ENCODE peak calls at places on chromosomes 1 and 21, in four cellular contexts. V, A, D and H are unnamed samples.

GRCh38 chr1:29550119-29550841 is 314.0 kb downstream of the PTPRU start:
- DNase-seq in D (no peak), A (no peak), V (peak), H (no peak)

GRCh38 chr1:174968750-174969244 is 30.9 kb upstream of the CACYBP start:
- DNase-seq in D (peak), A (no peak), V (no peak), H (peak)

GRCh38 chr1:151790940-151791651 is 796 bp upstream of the TDRKH start:
- DNase-seq in A (peak), V (no peak), D (no peak), H (peak)

GRCh38 chr1:94237291-94238226 is at the start of gene ARHGAP29:
- DNase-seq in A (peak), V (peak), D (no peak), H (peak)

GRCh38 chr1:12143631-12144155 is 23.1 kb upstream of the TNFRSF1B start:
- DNase-seq in V (no peak), D (no peak), A (no peak), H (peak)

GRCh38 chr1:167022384-167022783 is 33.3 kb downstream of the MAEL start:
- DNase-seq in V (no peak), D (no peak), A (no peak), H (no peak)

GRCh38 chr1:25799758-25800537 is at the start of gene SELENON:
- DNase-seq in D (no peak), A (peak), V (peak), H (peak)

GRCh38 chr1:157390646-157391045 is 161.7 kb downstream of the FCRL5 start:
- DNase-seq in V (no peak), A (no peak), D (no peak), H (no peak)

GRCh38 chr1:156961709-156962108 is 41.3 kb downstream of the LRRC71 start:
- DNase-seq in A (no peak), D (no peak), V (no peak), H (peak)

GRCh38 chr1:235933483-235934116 is 66.9 kb upstream of the LYST start:
- DNase-seq in D (no peak), A (no peak), V (no peak), H (no peak)

GRCh38 chr1:15179485-15179883 is 25.9 kb downstream of the TMEM51 start:
- DNase-seq in A (no peak), D (no peak), V (no peak), H (no peak)

GRCh38 chr1:39850606-39851216 is 32.6 kb downstream of the TRIT1 start:
- DNase-seq in A (no peak), V (no peak), D (no peak), H (no peak)

GRCh38 chr1:22216210-22216883 is 73.5 kb upstream of the WNT4 start:
- DNase-seq in A (no peak), D (no peak), V (no peak), H (no peak)

GRCh38 chr1:184673305-184673704 is 81.4 kb downstream of the EDEM3 start:
- DNase-seq in V (no peak), A (no peak), D (no peak), H (no peak)

GRCh38 chr1:90200637-90201235 is 205.8 kb downstream of the ZNF326 start:
- DNase-seq in D (no peak), V (no peak), A (no peak), H (no peak)

GRCh38 chr1:34787461-34788420 is 5.1 kb upstream of the GJA4 start:
- DNase-seq in V (no peak), D (no peak), A (peak), H (peak)

GRCh38 chr1:239803666-239804228 is 287.9 kb upstream of the FMN2 start:
- DNase-seq in D (no peak), A (no peak), V (no peak), H (no peak)

GRCh38 chr1:176693697-176694329 is 230.8 kb downstream of the PAPPA2 start:
- DNase-seq in A (no peak), D (no peak), V (no peak), H (no peak)

GRCh38 chr1:165628127-165628857 is 2.7 kb upstream of the MGST3 start:
- DNase-seq in V (no peak), A (no peak), D (no peak), H (no peak)

GRCh38 chr1:9316080-9316444 is 23.4 kb downstream of the SPSB1 start:
- DNase-seq in A (no peak), D (no peak), V (no peak), H (no peak)

GRCh38 chr1:170032531-170033295 is 41.8 kb downstream of the KIFAP3 start:
- DNase-seq in V (no peak), A (no peak), D (no peak), H (no peak)

GRCh38 chr1:77347646-77348045 is 65.8 kb downstream of the AK5 start:
- DNase-seq in D (no peak), V (no peak), A (peak), H (peak)

GRCh38 chr1:205541161-205541886 is 36.9 kb downstream of the CDK18 start:
- DNase-seq in V (peak), A (no peak), D (no peak), H (no peak)

GRCh38 chr1:205542367-205542766 is 37.9 kb downstream of the CDK18 start:
- DNase-seq in D (no peak), V (peak), A (no peak), H (no peak)

GRCh38 chr1:205545001-205545919 is 40.8 kb downstream of the CDK18 start:
- DNase-seq in D (no peak), V (peak), A (no peak), H (peak)

GRCh38 chr1:205545991-205546390 is 41.5 kb downstream of the CDK18 start:
- DNase-seq in A (no peak), V (peak), D (no peak), H (no peak)

DNA sequence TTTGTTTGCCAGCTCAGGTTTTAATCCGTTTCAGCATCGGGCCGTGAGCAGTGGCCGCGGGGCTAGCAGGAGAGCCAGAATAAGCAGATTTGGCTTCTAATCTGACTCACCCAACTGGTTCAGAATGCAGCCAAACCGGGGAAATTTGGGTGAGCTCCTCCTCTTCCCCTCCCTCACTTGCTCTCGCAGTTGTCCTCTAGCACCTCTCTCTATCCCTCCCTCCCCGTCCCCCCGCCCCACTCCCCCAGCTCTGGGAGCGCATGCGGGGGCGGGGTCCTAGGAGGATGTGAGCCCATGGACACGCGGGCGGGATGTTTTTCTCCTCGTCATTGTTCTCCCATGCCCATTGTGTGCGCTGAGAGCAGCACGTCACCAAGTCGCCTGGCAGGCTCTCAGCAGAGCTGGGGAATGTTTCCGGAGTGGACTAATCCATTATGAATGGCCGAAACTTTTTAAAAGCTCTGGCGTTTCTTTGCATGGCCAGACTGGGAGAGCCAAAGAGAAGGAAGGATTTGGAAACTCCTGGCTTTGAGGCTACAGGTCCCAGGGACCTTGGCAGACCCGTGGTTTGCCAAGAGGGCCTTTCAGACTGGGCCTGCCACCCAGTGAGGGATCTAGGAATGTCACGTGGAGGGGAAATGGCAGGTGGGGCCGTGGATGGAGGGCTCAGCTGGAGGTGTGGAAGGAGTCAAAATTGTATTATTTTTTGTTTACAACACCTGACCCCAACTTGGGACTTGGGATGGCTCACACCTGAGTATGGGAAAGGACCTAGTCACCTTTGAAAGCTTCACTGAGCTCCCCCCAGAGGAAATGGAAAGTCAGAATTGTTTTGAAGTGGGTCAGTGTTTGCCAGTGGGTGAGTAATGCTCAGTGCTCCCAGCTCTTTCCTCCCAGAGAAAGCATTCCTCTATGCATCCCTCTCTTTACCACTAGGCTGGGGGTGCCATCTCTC is 39.2 kb downstream of the CDK18 start:
- DNase-seq in A (peak), D (no peak), V (peak), H (peak)
- TF ChIP-seq BRCA1 in A (no peak), D (no peak), V (no peak), H (no peak)

DNA sequence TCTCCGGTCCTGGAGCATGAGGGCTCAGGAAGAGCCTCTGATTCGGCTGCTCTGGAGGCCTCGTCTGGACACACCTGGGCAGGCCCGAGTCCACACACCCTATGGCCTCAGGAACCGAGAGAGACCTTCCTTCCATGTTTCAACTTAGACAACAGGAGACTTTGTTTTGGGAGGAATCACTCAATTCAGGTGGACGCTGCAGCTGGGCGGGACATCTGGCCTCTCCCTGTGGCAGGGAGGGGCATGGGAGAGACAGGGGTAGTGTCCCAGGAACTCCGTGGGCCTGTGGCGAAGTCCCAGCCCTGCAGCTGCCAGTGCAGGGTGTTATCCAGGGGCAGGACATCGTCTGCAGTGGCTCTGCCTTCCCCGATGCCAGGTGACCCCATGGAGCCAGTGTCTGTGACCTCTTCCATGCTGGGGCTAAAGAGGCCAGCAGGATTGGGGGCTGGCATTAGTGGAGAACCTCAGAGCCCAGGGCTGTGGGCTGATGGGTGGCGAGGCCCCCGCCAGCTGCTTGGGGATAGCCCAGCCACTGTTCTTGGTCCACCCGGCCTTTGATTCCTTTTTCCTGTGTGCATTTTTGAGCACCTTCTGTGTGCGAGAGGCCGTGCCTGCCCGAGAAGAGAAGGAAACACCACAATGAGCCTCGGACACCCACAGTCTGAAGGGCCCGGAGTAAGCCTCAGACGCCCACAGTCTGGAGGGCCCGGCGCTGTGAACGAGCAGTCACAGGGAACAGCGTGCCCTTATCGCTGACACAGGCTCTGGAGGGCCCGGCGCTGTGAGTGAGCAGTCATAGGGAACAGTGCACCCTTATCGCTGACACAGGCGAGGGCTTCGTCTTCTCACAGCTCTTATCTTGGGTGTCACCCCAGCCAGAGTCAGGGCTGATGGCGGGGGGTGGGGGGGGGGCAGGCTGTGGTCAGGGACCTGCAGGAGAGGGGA is 6.2 kb downstream of the COL18A1 start:
- DNase-seq in A (no peak), D (no peak), V (no peak), H (peak)
- TF ChIP-seq BRCA1 in A (no peak), D (no peak), V (no peak), H (no peak)

DNA sequence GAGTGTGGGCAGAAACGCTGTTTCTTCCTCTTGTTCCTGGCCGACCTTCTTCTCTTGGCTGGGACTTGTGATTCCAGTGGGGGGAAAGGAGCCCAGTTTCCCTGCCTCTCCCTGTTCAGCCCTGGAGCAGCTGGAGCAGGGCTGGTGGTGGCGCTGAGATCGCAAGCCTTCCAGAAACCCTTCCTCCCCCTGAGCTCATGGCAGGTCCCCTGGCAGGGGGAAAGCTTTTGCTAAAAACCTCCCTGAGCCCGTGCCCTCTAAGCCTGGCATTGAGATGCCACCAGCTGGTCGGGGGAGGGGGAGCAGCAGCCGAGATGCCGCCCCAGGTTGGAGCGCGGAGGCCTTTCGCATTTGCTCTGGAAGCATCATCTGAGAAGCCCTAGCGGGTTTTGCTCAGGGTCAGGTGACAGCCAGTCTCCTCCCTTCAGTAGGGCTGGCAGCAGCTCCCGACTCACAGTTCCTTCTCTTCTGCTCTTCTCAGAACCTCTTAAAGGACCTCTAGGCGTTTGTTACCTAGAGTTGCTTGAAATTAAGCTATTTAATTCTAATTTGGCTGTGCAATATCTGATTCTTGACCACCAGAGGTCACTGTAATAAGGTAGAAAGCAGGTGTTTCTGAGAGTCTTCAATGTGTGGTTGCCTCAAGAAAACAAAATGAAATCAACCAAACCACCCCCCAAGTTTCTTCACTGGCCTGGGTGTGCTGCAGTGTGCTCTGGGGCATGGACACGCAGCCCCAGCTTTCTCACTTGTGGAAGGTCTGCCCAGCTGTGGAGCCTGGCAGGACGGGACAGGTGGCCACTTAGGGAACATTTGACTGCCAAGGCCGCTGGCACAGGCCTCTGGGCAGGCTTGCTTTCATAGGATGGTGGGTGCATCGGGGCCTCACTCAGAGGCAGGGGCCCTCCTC is 257.3 kb downstream of the CAMTA1 start:
- DNase-seq in D (no peak), V (peak), A (peak), H (peak)
- TF ChIP-seq BRCA1 in D (no peak), V (no peak), A (no peak), H (no peak)

GRCh38 chr1:244864253-244865027 is at the start of gene HNRNPU:
- DNase-seq in A (peak), D (peak), V (peak), H (peak)

GRCh38 chr1:244865820-244866219 is 1.5 kb upstream of the HNRNPU start:
- DNase-seq in V (no peak), D (no peak), A (no peak), H (no peak)

GRCh38 chr1:244866355-244866754 is 2.0 kb upstream of the HNRNPU start:
- DNase-seq in D (no peak), A (no peak), V (no peak), H (no peak)

GRCh38 chr1:244863491-244864252 is 671 bp downstream of the HNRNPU start:
- DNase-seq in A (no peak), D (no peak), V (no peak), H (peak)

GRCh38 chr1:244865028-244865371 is 657 bp upstream of the HNRNPU start:
- DNase-seq in V (peak), A (peak), D (no peak), H (peak)
- TF ChIP-seq BRCA1 in V (no peak), A (no peak), D (no peak), H (no peak)

DNA sequence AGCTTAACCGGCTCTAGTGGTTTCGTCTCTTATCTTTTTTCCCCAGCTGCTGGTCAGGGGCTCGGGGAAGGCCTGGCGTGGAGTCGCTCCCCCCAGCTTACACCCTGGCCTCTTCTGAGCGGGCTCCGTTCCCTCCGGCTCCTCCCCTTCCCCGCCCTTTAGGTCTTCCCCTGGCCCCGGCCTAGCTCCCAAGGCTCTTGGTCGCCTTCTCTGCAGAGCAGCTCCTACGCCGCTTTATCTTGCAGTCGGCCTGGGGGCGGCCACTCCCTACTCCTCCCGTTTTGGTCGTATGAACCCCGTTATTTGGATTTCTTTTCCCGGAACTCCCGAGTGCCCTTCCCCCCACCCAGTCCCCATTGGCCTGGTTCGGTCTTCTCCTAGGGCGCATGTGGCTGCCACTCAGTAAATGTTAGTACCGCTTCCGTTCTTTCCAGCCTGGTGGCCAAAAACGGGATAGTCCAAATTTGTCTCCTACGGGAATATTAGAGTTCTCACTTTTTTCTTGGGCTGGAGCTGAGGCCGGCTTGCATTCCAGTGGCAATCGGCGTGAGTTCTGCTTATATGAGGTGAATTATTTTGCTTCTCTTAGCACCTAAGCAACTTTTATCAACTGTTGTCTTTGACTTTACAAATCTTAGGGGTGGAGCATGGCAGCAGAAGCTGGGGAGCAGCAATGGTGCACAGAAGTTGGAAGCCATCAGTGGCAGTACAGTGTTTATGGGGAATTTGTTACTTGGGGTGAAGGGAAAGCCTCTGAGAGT is 474 bp downstream of the THRAP3 start:
- DNase-seq in A (peak), V (peak), D (no peak), H (no peak)
- TF ChIP-seq BRCA1 in A (no peak), V (no peak), D (no peak), H (no peak)